ENCODE peak calls at places on chromosomes 4 and X, in nine cellular contexts. C is effector CD4-positive, alpha-beta T cell; U is NCI-H2081; J is CD8-positive, alpha-beta memory T cell; H is mesothelial cell of epicardium; S is GM12891; T is astrocyte of the hippocampus; V is D341Med; K is AG04449. I is an unnamed sample.

GRCh38 chrX:43064096-43064495 is 286.1 kb upstream of the PPP1R2C start:
- DNase-seq in C (no peak), U (no peak), J (no peak), H (no peak), S (no peak), T (no peak), V (no peak), K (no peak), I (no peak)

GRCh38 chr4:185113340-185113739 is 29.7 kb upstream of the SLC25A4 start:
- DNase-seq in C (no peak), U (no peak), J (no peak), H (no peak), S (no peak), T (no peak), V (no peak), K (no peak), I (no peak)

GRCh38 chr4:182225257-182225852 is 17.8 kb upstream of the TENM3 start:
- DNase-seq in C (no peak), U (no peak), J (no peak), H (no peak), S (no peak), T (no peak), V (no peak), K (no peak), I (no peak)

GRCh38 chr4:168882650-168883233 is 127.3 kb downstream of the CBR4 start:
- DNase-seq in C (no peak), U (no peak), J (no peak), H (no peak), S (no peak), T (no peak), V (no peak), K (no peak), I (no peak)

GRCh38 chr4:105603158-105603557 is 50.7 kb downstream of the ARHGEF38 start:
- DNase-seq in C (no peak), U (no peak), J (no peak), H (no peak), S (no peak), T (no peak), V (no peak), K (no peak), I (no peak)

GRCh38 chr4:149465941-149466340 is 349.7 kb downstream of the IQCM start:
- DNase-seq in C (no peak), U (no peak), J (no peak), H (no peak), S (no peak), T (no peak), V (no peak), K (no peak), I (no peak)

GRCh38 chr4:109559983-109560686 is at the start of gene MCUB:
- DNase-seq in C (peak), U (peak), J (peak), H (peak), S (peak), T (peak), V (peak), K (peak), I (peak)

GRCh38 chr4:108010167-108010566 is 20.5 kb downstream of the HADH start:
- DNase-seq in C (no peak), U (no peak), J (no peak), H (no peak), S (no peak), T (peak), V (no peak), K (peak), I (no peak)

GRCh38 chr4:71239365-71239764 is 99.5 kb upstream of the SLC4A4 start:
- DNase-seq in C (no peak), U (no peak), J (no peak), H (no peak), S (no peak), T (no peak), V (no peak), K (no peak), I (no peak)

GRCh38 chrX:151735219-151735618 is 673 bp downstream of the CNGA2 start:
- DNase-seq in C (no peak), U (no peak), J (no peak), H (no peak), S (no peak), T (no peak), V (no peak), K (no peak), I (no peak)

GRCh38 chr4:55947912-55948725 is 626 bp upstream of the CEP135 start:
- DNase-seq in C (peak), U (no peak), J (peak), H (no peak), S (no peak), T (peak), V (no peak), K (peak), I (peak)

GRCh38 chr4:93334003-93334402 is 494.6 kb upstream of the ATOH1 start:
- DNase-seq in C (no peak), U (no peak), J (no peak), H (no peak), S (no peak), T (no peak), V (peak), K (no peak), I (no peak)

I was measured in T follicular helper cell.